ENCODE peak calls at places on chromosomes 13 and 19, in five cellular contexts. R is H1, S is SK-N-SH, M is HCT116, K is K562. G is an unnamed sample.

GRCh38 chr19:47447470-47448359 is 24.0 kb downstream of the SLC8A2 start:
- DNase-seq in R (peak; percentile 95), S (peak; percentile 97), M (peak; percentile 85), K (peak; percentile 96), G (peak; percentile 98)

GRCh38 chr13:55410398-55411330 is 1730.1 kb upstream of the PRR20A start:
- DNase-seq in R (no peak), S (no peak), M (no peak), K (no peak), G (no peak)

GRCh38 chr19:57096640-57097361 is 23.0 kb upstream of the USP29 start:
- DNase-seq in R (no peak), S (no peak), M (no peak), K (no peak), G (no peak)

GRCh38 chr19:37979547-37980082 is 72.6 kb downstream of the SIPA1L3 start:
- DNase-seq in R (no peak), S (peak; percentile 28), M (no peak), K (no peak), G (no peak)

GRCh38 chr19:16677060-16677459 is 16.1 kb downstream of the TMEM38A start:
- DNase-seq in R (no peak), S (no peak), M (no peak), K (no peak), G (no peak)

GRCh38 chr13:37617162-37617561 is 18.6 kb upstream of the POSTN start:
- DNase-seq in R (no peak), S (no peak), M (no peak), K (no peak), G (no peak)

GRCh38 chr19:18156268-18156667 is 3.3 kb downstream of the PIK3R2 start:
- DNase-seq in R (no peak), S (no peak), M (no peak), K (no peak), G (no peak)

GRCh38 chr19:1061987-1062386 is 5.0 kb upstream of the ARHGAP45 start:
- DNase-seq in R (no peak), S (no peak), M (no peak), K (no peak), G (no peak)

GRCh38 chr13:99496322-99497142 is 4.7 kb upstream of the TM9SF2 start:
- DNase-seq in R (no peak), S (no peak), M (peak; percentile 36), K (peak; percentile 34), G (no peak)

DNA sequence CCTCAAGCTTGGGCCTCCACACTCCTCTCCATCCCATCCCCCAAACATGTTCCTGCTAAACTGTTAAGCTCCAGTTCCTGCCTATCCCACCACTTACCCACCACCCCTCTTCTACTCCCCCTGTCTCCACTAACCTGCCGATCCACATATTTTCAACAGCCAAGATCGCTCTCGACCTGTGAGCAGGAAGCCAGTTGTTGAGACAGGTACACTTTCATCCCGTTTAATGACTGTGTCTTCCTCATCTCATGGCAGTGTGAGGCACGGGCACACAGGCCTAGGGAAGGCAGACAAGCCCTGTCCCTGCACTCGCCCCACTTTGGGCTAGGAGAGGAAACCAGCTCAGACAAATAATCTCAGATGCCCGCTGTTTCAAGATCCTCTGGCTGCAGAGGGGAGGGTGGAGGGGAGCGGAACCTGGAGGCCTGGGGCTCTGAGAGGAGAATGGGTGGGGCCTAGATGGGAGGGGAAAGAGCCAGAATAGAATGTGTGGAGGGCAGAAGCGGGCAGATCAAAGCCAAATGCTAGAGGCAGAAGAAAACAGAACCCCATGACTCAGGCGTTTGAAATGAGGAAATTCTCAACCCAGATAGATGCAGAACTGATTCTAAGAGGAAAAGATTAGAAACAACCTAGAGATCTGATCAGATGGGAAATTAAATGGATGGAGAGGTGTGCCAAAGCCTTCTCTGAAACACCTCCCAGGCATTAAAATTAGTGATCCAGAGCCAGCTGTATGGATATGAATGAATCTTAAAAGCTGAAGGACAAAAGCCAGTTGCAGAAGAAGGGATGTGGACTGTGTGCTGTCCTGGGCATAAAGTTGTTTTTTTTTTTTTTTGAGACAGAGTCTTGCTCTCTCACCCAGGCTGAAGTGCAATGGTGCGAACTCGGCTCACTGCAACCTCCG is 16.9 kb upstream of the CYP2S1 start:
- DNase-seq in R (peak; percentile 75), S (no peak), M (peak; percentile 92), K (no peak), G (no peak)
- TF ChIP-seq JUND in R (peak; percentile 74), S (peak; percentile 60), M (peak; percentile 94), K (no peak), G (no peak)

DNA sequence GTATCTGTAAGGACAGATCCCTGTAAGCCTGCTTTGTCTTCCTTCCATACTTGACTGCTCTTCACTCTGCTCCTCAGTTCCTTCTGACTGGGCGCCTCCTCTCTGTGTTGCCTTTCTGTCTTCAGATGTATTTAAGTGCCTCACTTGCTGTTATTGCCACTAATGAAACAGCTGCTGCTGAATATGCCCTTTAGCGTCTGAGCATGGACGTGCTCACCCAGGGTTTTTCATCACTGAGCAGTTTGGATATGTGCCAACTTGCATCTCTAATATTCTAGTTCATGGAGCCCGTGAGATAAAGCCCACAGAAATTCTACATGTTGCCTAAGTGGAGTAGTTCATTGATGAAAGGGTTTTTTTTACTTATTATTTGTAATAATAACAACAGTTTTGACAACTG is 198.2 kb downstream of the MYO16 start:
- DNase-seq in R (no peak), S (peak; percentile 8), M (no peak), K (no peak), G (no peak)
- TF ChIP-seq JUND in R (no peak), S (no peak), M (no peak), K (no peak), G (no peak)

GRCh38 chr13:96710166-96710866 is 284.0 kb downstream of the OXGR1 start:
- DNase-seq in R (no peak), S (no peak), M (no peak), K (no peak), G (no peak)
- TF ChIP-seq JUND in R (no peak), S (no peak), M (no peak), K (no peak), G (no peak)

GRCh38 chr13:44746690-44747089 is 170.6 kb upstream of the TSC22D1 start:
- DNase-seq in R (no peak), S (no peak), M (no peak), K (no peak), G (no peak)
- TF ChIP-seq JUND in R (no peak), S (no peak), M (no peak), K (no peak), G (no peak)

GRCh38 chr19:42176649-42176989 is 40.9 kb downstream of the DEDD2 start:
- DNase-seq in R (no peak), S (peak; percentile 82), M (no peak), K (no peak), G (peak; percentile 25)

GRCh38 chr19:42177686-42178019 is 39.8 kb downstream of the DEDD2 start:
- DNase-seq in R (no peak), S (no peak), M (no peak), K (no peak), G (no peak)

GRCh38 chr19:42176990-42177685 is 40.3 kb downstream of the DEDD2 start:
- DNase-seq in R (no peak), S (peak; percentile 91), M (peak; percentile 18), K (peak; percentile 59), G (peak; percentile 67)

GRCh38 chr19:42179501-42179817 is 38.0 kb downstream of the DEDD2 start:
- DNase-seq in R (no peak), S (no peak), M (no peak), K (no peak), G (no peak)

GRCh38 chr19:42178791-42179500 is 38.5 kb downstream of the DEDD2 start:
- DNase-seq in R (peak; percentile 44), S (peak; percentile 74), M (no peak), K (peak; percentile 60), G (no peak)
- TF ChIP-seq JUND in R (no peak), S (no peak), M (no peak), K (no peak), G (no peak)

GRCh38 chr19:6238256-6238642 is 41.5 kb downstream of the MLLT1 start:
- DNase-seq in R (no peak), S (peak; percentile 87), M (no peak), K (peak; percentile 48), G (no peak)

GRCh38 chr19:6236310-6237291 is 43.2 kb downstream of the MLLT1 start:
- DNase-seq in R (no peak), S (peak; percentile 46), M (no peak), K (no peak), G (peak; percentile 92)

GRCh38 chr19:6239871-6240676 is 39.7 kb downstream of the MLLT1 start:
- DNase-seq in R (no peak), S (peak; percentile 82), M (no peak), K (no peak), G (no peak)

GRCh38 chr19:6239401-6239844 is 40.4 kb downstream of the MLLT1 start:
- DNase-seq in R (no peak), S (peak; percentile 26), M (no peak), K (no peak), G (no peak)

DNA sequence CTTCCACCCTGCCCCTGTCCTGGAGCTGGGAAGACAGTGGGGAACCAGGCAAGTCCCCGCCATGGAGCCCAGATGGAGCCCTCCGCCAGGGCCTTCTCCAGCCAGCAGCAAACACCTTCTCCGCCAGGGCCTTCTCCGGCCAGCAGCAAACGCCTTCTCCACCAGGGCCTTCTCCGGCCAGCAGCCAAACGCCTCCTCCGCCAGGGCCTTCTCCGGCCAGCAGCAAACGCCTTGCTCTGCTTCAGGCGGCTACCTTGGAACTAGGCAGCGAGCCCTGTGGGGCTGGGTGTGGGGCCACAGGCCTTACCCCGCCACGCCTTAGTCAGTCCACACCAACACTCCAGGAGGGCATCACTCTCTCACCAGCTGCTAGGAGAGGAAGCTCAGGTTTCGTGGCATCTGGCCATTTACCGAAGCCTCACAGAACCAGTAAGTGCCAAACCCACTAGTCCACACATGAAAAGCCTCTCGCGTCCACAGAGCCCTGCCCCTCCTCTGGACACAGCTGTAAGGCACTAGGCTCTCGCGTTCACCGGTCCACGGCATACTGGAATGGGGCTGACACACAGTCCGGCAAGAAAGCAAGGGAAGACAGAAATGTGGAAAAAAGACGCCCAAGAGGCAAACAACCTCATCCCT is 41.0 kb downstream of the MLLT1 start:
- DNase-seq in R (no peak), S (no peak), M (no peak), K (no peak), G (peak; percentile 48)
- TF ChIP-seq JUND in R (no peak), S (no peak), M (no peak), K (no peak), G (no peak)

G was measured in T47D.